ENCODE peak calls at places on chromosomes 1 and 21, in eight cellular contexts. One of them, this sample, is unnamed. For H3K36me3, the result is how much of the 10 kb centered on the place peaks cover.

GRCh38 chr1:195946500-195946899 is 661.7 kb downstream of the KCNT2 start:
- DNase-seq in right lobe of liver: no peak
- DNase-seq in MM.1S: no peak
- DNase-seq in spleen: no peak
- DNase-seq in fibroblast of lung: no peak
- DNase-seq in GM12878: no peak
- DNase-seq in heart left ventricle: no peak
- DNase-seq in CD8-positive, alpha-beta T cell: no peak
- DNase-seq in this sample: no peak

GRCh38 chr21:42614811-42615342 is 38.5 kb upstream of the PDE9A start:
- DNase-seq in CD8-positive, alpha-beta T cell: peak
- DNase-seq in right lobe of liver: peak
- DNase-seq in heart left ventricle: no peak
- DNase-seq in spleen: peak
- DNase-seq in fibroblast of lung: no peak
- DNase-seq in GM12878: no peak
- DNase-seq in MM.1S: no peak
- DNase-seq in this sample: peak

GRCh38 chr1:211520641-211521040 is 28.7 kb upstream of the RD3 start:
- DNase-seq in fibroblast of lung: peak
- DNase-seq in MM.1S: no peak
- DNase-seq in GM12878: no peak
- DNase-seq in right lobe of liver: no peak
- DNase-seq in spleen: no peak
- DNase-seq in CD8-positive, alpha-beta T cell: no peak
- DNase-seq in heart left ventricle: no peak
- DNase-seq in this sample: no peak

GRCh38 chr1:226738421-226738994 is 574 bp downstream of the ITPKB start:
- DNase-seq in fibroblast of lung: peak
- DNase-seq in CD8-positive, alpha-beta T cell: peak
- DNase-seq in spleen: peak
- DNase-seq in MM.1S: peak
- DNase-seq in heart left ventricle: peak
- DNase-seq in GM12878: no peak
- DNase-seq in right lobe of liver: peak
- DNase-seq in this sample: peak

GRCh38 chr1:216600730-216601426 is 122.4 kb downstream of the ESRRG start:
- DNase-seq in heart left ventricle: peak
- DNase-seq in spleen: peak
- DNase-seq in right lobe of liver: peak
- DNase-seq in GM12878: no peak
- DNase-seq in MM.1S: peak
- DNase-seq in CD8-positive, alpha-beta T cell: no peak
- DNase-seq in fibroblast of lung: peak
- DNase-seq in this sample: peak

GRCh38 chr1:67668660-67669059 is 16.3 kb upstream of the GADD45A start:
- DNase-seq in fibroblast of lung: no peak
- DNase-seq in heart left ventricle: no peak
- DNase-seq in MM.1S: no peak
- DNase-seq in GM12878: no peak
- DNase-seq in spleen: no peak
- DNase-seq in CD8-positive, alpha-beta T cell: no peak
- DNase-seq in right lobe of liver: no peak
- DNase-seq in this sample: no peak

GRCh38 chr1:228530951-228531731 is 44.0 kb downstream of the RNF187 start:
- DNase-seq in spleen: peak
- DNase-seq in heart left ventricle: no peak
- DNase-seq in GM12878: no peak
- DNase-seq in MM.1S: peak
- DNase-seq in CD8-positive, alpha-beta T cell: no peak
- DNase-seq in right lobe of liver: no peak
- DNase-seq in fibroblast of lung: no peak
- DNase-seq in this sample: no peak

GRCh38 chr1:206466840-206467649 is 3.2 kb upstream of the IKBKE start:
- DNase-seq in spleen: peak
- DNase-seq in fibroblast of lung: no peak
- DNase-seq in CD8-positive, alpha-beta T cell: no peak
- DNase-seq in GM12878: no peak
- DNase-seq in heart left ventricle: no peak
- DNase-seq in MM.1S: no peak
- DNase-seq in right lobe of liver: no peak
- DNase-seq in this sample: no peak

GRCh38 chr1:18486195-18486594 is 5.5 kb downstream of the KLHDC7A start:
- DNase-seq in fibroblast of lung: no peak
- DNase-seq in right lobe of liver: no peak
- DNase-seq in MM.1S: no peak
- DNase-seq in spleen: peak
- DNase-seq in CD8-positive, alpha-beta T cell: no peak
- DNase-seq in heart left ventricle: no peak
- DNase-seq in GM12878: no peak
- DNase-seq in this sample: no peak

GRCh38 chr1:164689672-164690655 is 131.0 kb downstream of the PBX1 start:
- DNase-seq in spleen: no peak
- DNase-seq in right lobe of liver: no peak
- DNase-seq in GM12878: no peak
- DNase-seq in fibroblast of lung: no peak
- DNase-seq in heart left ventricle: no peak
- DNase-seq in CD8-positive, alpha-beta T cell: no peak
- DNase-seq in MM.1S: no peak
- DNase-seq in this sample: no peak

GRCh38 chr1:231420959-231421615 is 1.0 kb downstream of the EGLN1 start:
- DNase-seq in right lobe of liver: peak
- DNase-seq in CD8-positive, alpha-beta T cell: peak
- DNase-seq in MM.1S: peak
- DNase-seq in fibroblast of lung: peak
- DNase-seq in heart left ventricle: peak
- DNase-seq in GM12878: no peak
- DNase-seq in spleen: peak
- DNase-seq in this sample: peak

GRCh38 chr1:245969274-245969673 is 537.8 kb downstream of the SMYD3 start:
- DNase-seq in MM.1S: no peak
- DNase-seq in CD8-positive, alpha-beta T cell: no peak
- DNase-seq in spleen: no peak
- DNase-seq in right lobe of liver: no peak
- DNase-seq in fibroblast of lung: peak
- DNase-seq in heart left ventricle: no peak
- DNase-seq in GM12878: no peak
- DNase-seq in this sample: no peak

GRCh38 chr21:44966135-44967081 is 26.6 kb downstream of the SLX9 start:
- DNase-seq in fibroblast of lung: no peak
- DNase-seq in spleen: no peak
- DNase-seq in GM12878: no peak
- DNase-seq in right lobe of liver: no peak
- DNase-seq in CD8-positive, alpha-beta T cell: no peak
- DNase-seq in heart left ventricle: peak
- DNase-seq in MM.1S: no peak
- DNase-seq in this sample: no peak

GRCh38 chr1:183022202-183023145 is 746 bp upstream of the LAMC1 start:
- DNase-seq in GM12878: peak
- DNase-seq in MM.1S: peak
- DNase-seq in CD8-positive, alpha-beta T cell: no peak
- DNase-seq in heart left ventricle: peak
- DNase-seq in right lobe of liver: peak
- DNase-seq in spleen: peak
- DNase-seq in fibroblast of lung: peak
- DNase-seq in this sample: peak

GRCh38 chr1:43582162-43582566 is 51.5 kb downstream of the PTPRF start:
- DNase-seq in heart left ventricle: no peak
- DNase-seq in CD8-positive, alpha-beta T cell: no peak
- DNase-seq in spleen: no peak
- DNase-seq in right lobe of liver: no peak
- DNase-seq in GM12878: peak
- DNase-seq in fibroblast of lung: peak
- DNase-seq in MM.1S: no peak
- DNase-seq in this sample: peak

GRCh38 chr21:37620401-37620800 is 253.8 kb downstream of the DYRK1A start:
- DNase-seq in MM.1S: no peak
- DNase-seq in CD8-positive, alpha-beta T cell: no peak
- DNase-seq in GM12878: no peak
- DNase-seq in right lobe of liver: no peak
- DNase-seq in fibroblast of lung: peak
- DNase-seq in spleen: no peak
- DNase-seq in heart left ventricle: no peak
- DNase-seq in this sample: no peak

GRCh38 chr1:30379684-30380624 is 343.4 kb downstream of the MATN1 start:
- DNase-seq in heart left ventricle: peak
- DNase-seq in fibroblast of lung: peak
- DNase-seq in GM12878: peak
- DNase-seq in MM.1S: peak
- DNase-seq in spleen: peak
- DNase-seq in CD8-positive, alpha-beta T cell: peak
- DNase-seq in right lobe of liver: no peak
- DNase-seq in this sample: peak

GRCh38 chr1:107058245-107059032 is 2.0 kb downstream of the PRMT6 start:
- DNase-seq in right lobe of liver: no peak
- DNase-seq in fibroblast of lung: peak
- DNase-seq in spleen: no peak
- DNase-seq in GM12878: no peak
- DNase-seq in MM.1S: no peak
- DNase-seq in heart left ventricle: no peak
- DNase-seq in CD8-positive, alpha-beta T cell: no peak
- DNase-seq in this sample: no peak

GRCh38 chr1:203046984-203047630 is 20.8 kb downstream of the PPFIA4 start:
- DNase-seq in fibroblast of lung: peak
- DNase-seq in heart left ventricle: no peak
- DNase-seq in right lobe of liver: no peak
- DNase-seq in spleen: no peak
- DNase-seq in GM12878: no peak
- DNase-seq in MM.1S: no peak
- DNase-seq in CD8-positive, alpha-beta T cell: no peak
- DNase-seq in this sample: no peak

GRCh38 chr1:16118706-16119105 is 37.2 kb downstream of the EPHA2 start:
- DNase-seq in MM.1S: no peak
- DNase-seq in fibroblast of lung: no peak
- DNase-seq in GM12878: no peak
- DNase-seq in heart left ventricle: no peak
- DNase-seq in right lobe of liver: no peak
- DNase-seq in CD8-positive, alpha-beta T cell: no peak
- DNase-seq in spleen: peak
- DNase-seq in this sample: no peak

GRCh38 chr1:42418516-42418915 is 37.3 kb downstream of the ZMYND12 start:
- DNase-seq in MM.1S: no peak
- DNase-seq in right lobe of liver: no peak
- DNase-seq in GM12878: no peak
- DNase-seq in fibroblast of lung: no peak
- DNase-seq in CD8-positive, alpha-beta T cell: no peak
- DNase-seq in heart left ventricle: no peak
- DNase-seq in spleen: no peak
- DNase-seq in this sample: no peak

GRCh38 chr1:86419277-86419903 is 4.6 kb upstream of the CLCA2 start:
- DNase-seq in GM12878: no peak
- DNase-seq in heart left ventricle: no peak
- DNase-seq in fibroblast of lung: peak
- DNase-seq in right lobe of liver: no peak
- DNase-seq in spleen: no peak
- DNase-seq in MM.1S: peak
- DNase-seq in CD8-positive, alpha-beta T cell: peak
- DNase-seq in this sample: peak

GRCh38 chr1:160605792-160606520 is 26.7 kb upstream of the CD84 start:
- DNase-seq in right lobe of liver: no peak
- DNase-seq in fibroblast of lung: no peak
- DNase-seq in GM12878: no peak
- DNase-seq in heart left ventricle: no peak
- DNase-seq in spleen: no peak
- DNase-seq in CD8-positive, alpha-beta T cell: no peak
- DNase-seq in MM.1S: no peak
- DNase-seq in this sample: no peak

GRCh38 chr1:96080925-96081324 is 640.7 kb upstream of the PTBP2 start:
- DNase-seq in right lobe of liver: no peak
- DNase-seq in GM12878: no peak
- DNase-seq in fibroblast of lung: peak
- DNase-seq in spleen: no peak
- DNase-seq in MM.1S: no peak
- DNase-seq in heart left ventricle: no peak
- DNase-seq in CD8-positive, alpha-beta T cell: no peak
- DNase-seq in this sample: no peak

GRCh38 chr1:207654320-207654719 is 9.4 kb downstream of the CR1L start:
- DNase-seq in MM.1S: no peak
- DNase-seq in fibroblast of lung: peak
- DNase-seq in CD8-positive, alpha-beta T cell: no peak
- DNase-seq in heart left ventricle: no peak
- DNase-seq in GM12878: no peak
- DNase-seq in spleen: no peak
- DNase-seq in right lobe of liver: no peak
- DNase-seq in this sample: no peak
- TF ChIP-seq CTCF in MM.1S: peak
- TF ChIP-seq CTCF in fibroblast of lung: no peak
- TF ChIP-seq CTCF in CD8-positive, alpha-beta T cell: no peak
- TF ChIP-seq CTCF in heart left ventricle: no peak
- TF ChIP-seq CTCF in GM12878: no peak
- TF ChIP-seq CTCF in spleen: no peak
- TF ChIP-seq CTCF in right lobe of liver: peak
- TF ChIP-seq CTCF in this sample: no peak

GRCh38 chr1:31670583-31670944 is 25.9 kb upstream of the PEF1 start:
- DNase-seq in MM.1S: no peak
- DNase-seq in fibroblast of lung: peak
- DNase-seq in heart left ventricle: no peak
- DNase-seq in spleen: no peak
- DNase-seq in GM12878: no peak
- DNase-seq in right lobe of liver: no peak
- DNase-seq in CD8-positive, alpha-beta T cell: no peak
- DNase-seq in this sample: no peak
- H3K4me3 ChIP-seq in MM.1S: peak
- H3K4me3 ChIP-seq in fibroblast of lung: no peak
- H3K4me3 ChIP-seq in heart left ventricle: peak
- H3K4me3 ChIP-seq in spleen: peak
- H3K4me3 ChIP-seq in GM12878: no peak
- H3K4me3 ChIP-seq in right lobe of liver: no peak
- H3K4me3 ChIP-seq in CD8-positive, alpha-beta T cell: peak
- H3K4me3 ChIP-seq in this sample: no peak

DNA sequence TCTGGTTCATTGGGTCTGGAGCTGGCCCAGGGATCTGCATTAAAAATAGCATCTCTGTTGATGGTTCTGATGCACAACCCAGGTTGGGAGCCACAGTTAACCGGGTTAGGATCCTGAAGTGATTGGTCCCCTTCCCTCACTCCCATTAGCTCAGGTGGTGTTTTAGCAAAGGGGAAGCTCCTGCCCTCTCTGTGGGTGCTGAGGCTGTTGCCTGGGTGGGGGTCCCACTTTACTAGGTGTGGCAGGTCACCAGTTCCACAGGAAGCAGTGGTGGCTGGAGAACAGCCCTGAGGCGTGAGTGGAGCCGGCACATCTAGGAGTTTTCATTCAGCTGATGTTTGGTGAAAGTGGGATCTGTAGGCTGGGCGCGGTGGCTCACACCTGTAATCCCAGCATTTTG is 86.5 kb downstream of the MAN1C1 start:
- DNase-seq in GM12878: no peak
- DNase-seq in right lobe of liver: no peak
- DNase-seq in heart left ventricle: no peak
- DNase-seq in spleen: no peak
- DNase-seq in MM.1S: no peak
- DNase-seq in CD8-positive, alpha-beta T cell: no peak
- DNase-seq in fibroblast of lung: no peak
- DNase-seq in this sample: no peak
- H3K36me3 ChIP-seq in GM12878: under half
- H3K36me3 ChIP-seq in right lobe of liver: under half
- H3K36me3 ChIP-seq in heart left ventricle: under half
- H3K36me3 ChIP-seq in spleen: under half
- H3K36me3 ChIP-seq in MM.1S: under half
- H3K36me3 ChIP-seq in CD8-positive, alpha-beta T cell: under half
- H3K36me3 ChIP-seq in fibroblast of lung: under half
- H3K36me3 ChIP-seq in this sample: under half

GRCh38 chr1:194538453-194538852 is 1352.0 kb upstream of the B3GALT2 start:
- DNase-seq in right lobe of liver: no peak
- DNase-seq in spleen: no peak
- DNase-seq in CD8-positive, alpha-beta T cell: no peak
- DNase-seq in MM.1S: peak
- DNase-seq in heart left ventricle: no peak
- DNase-seq in fibroblast of lung: no peak
- DNase-seq in GM12878: no peak
- DNase-seq in this sample: no peak
- TF ChIP-seq CTCF in right lobe of liver: no peak
- TF ChIP-seq CTCF in spleen: no peak
- TF ChIP-seq CTCF in CD8-positive, alpha-beta T cell: no peak
- TF ChIP-seq CTCF in MM.1S: peak
- TF ChIP-seq CTCF in heart left ventricle: no peak
- TF ChIP-seq CTCF in fibroblast of lung: no peak
- TF ChIP-seq CTCF in GM12878: no peak
- TF ChIP-seq CTCF in this sample: no peak